ENCODE peak calls at places on chromosomes 6 and 20, in six cellular contexts. W, X, Y, L, H and U are unnamed samples.

GRCh38 chr20:44001667-44002596 is 87.3 kb downstream of the TOX2 start:
- ATAC-seq in W (no peak), X (no peak), Y (peak), L (no peak), H (no peak), U (no peak)

GRCh38 chr6:136599324-136600011 is 49.2 kb upstream of the MAP7 start:
- ATAC-seq in W (no peak), X (no peak), Y (peak), L (no peak), H (no peak), U (no peak)

GRCh38 chr20:54203281-54203680 is 4.6 kb upstream of the PFDN4 start:
- ATAC-seq in W (no peak), X (no peak), Y (no peak), L (no peak), H (no peak), U (no peak)

GRCh38 chr6:18493421-18493891 is 106.3 kb downstream of the RNF144B start:
- ATAC-seq in W (no peak), X (peak), Y (no peak), L (peak), H (no peak), U (no peak)

GRCh38 chr6:71523548-71523947 is 234.9 kb downstream of the OGFRL1 start:
- ATAC-seq in W (no peak), X (no peak), Y (no peak), L (no peak), H (no peak), U (no peak)

GRCh38 chr20:43963872-43964791 is 49.5 kb downstream of the TOX2 start:
- ATAC-seq in W (no peak), X (peak), Y (peak), L (no peak), H (peak), U (peak)

GRCh38 chr6:56652994-56653393 is 10.3 kb upstream of the DST start:
- ATAC-seq in W (no peak), X (peak), Y (peak), L (peak), H (peak), U (peak)

GRCh38 chr20:64157878-64158277 is 6.4 kb upstream of the MYT1 start:
- ATAC-seq in W (no peak), X (no peak), Y (no peak), L (no peak), H (no peak), U (no peak)

GRCh38 chr6:155628315-155628714 is 172.7 kb upstream of the NOX3 start:
- ATAC-seq in W (peak), X (no peak), Y (no peak), L (no peak), H (no peak), U (no peak)

GRCh38 chr6:147135211-147135672 is 69.0 kb upstream of the STXBP5 start:
- ATAC-seq in W (peak), X (peak), Y (no peak), L (peak), H (peak), U (no peak)

GRCh38 chr6:42979523-42980177 is 669 bp upstream of the PEX6 start:
- ATAC-seq in W (peak), X (no peak), Y (peak), L (peak), H (peak), U (peak)

GRCh38 chr20:63947638-63948456 is 8.4 kb downstream of the UCKL1 start:
- ATAC-seq in W (no peak), X (no peak), Y (no peak), L (no peak), H (no peak), U (peak)

GRCh38 chr6:26607434-26608230 is 10.9 kb downstream of the ABT1 start:
- ATAC-seq in W (peak), X (peak), Y (peak), L (peak), H (peak), U (no peak)

GRCh38 chr6:158991017-158991723 is 8.8 kb downstream of the RSPH3 start:
- ATAC-seq in W (no peak), X (no peak), Y (no peak), L (no peak), H (no peak), U (no peak)

GRCh38 chr6:133916650-133917151 is 27.8 kb downstream of the TCF21 start:
- ATAC-seq in W (peak), X (peak), Y (peak), L (peak), H (peak), U (peak)

GRCh38 chr20:34791289-34792020 is 34.0 kb downstream of the NCOA6 start:
- ATAC-seq in W (no peak), X (no peak), Y (peak), L (no peak), H (peak), U (peak)

GRCh38 chr6:124226396-124226795 is 422.7 kb downstream of the NKAIN2 start:
- ATAC-seq in W (no peak), X (no peak), Y (no peak), L (no peak), H (no peak), U (no peak)

GRCh38 chr20:35718972-35719635 is 19.9 kb downstream of the ROMO1 start:
- ATAC-seq in W (no peak), X (no peak), Y (no peak), L (no peak), H (no peak), U (no peak)

GRCh38 chr20:46044896-46045295 is 15.9 kb downstream of the SLC12A5 start:
- ATAC-seq in W (no peak), X (no peak), Y (no peak), L (no peak), H (no peak), U (no peak)

GRCh38 chr6:166633732-166634535 is 6.9 kb upstream of the RPS6KA2 start:
- ATAC-seq in W (peak), X (peak), Y (peak), L (no peak), H (peak), U (peak)

GRCh38 chr20:64222273-64222672 is 33.3 kb upstream of the PCMTD2 start:
- ATAC-seq in W (no peak), X (peak), Y (peak), L (no peak), H (peak), U (no peak)

DNA sequence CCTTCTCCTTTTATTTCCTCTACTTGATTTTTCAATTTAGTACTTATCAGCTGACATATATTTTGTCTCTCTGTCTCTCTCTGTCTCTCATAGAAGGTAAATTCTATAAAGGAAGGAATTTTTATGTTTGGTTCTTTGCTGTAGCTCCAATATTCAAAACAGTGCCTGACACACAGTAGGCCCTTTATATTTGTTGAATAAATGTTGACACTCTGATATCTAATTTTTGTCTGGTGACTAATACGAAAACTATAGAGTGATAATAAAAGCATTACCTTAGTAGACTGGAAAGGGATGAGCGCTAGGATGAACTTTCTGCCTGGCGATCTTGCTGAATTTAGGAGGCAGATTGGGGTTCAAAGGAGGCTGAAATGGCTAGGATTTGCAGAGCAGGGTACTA is 42.8 kb downstream of the PTPN1 start:
- ATAC-seq in W (no peak), X (no peak), Y (no peak), L (no peak), H (no peak), U (no peak)
- H3K4me3 ChIP-seq in W (no peak), X (no peak), Y (no peak), L (no peak), H (no peak), U (no peak)

DNA sequence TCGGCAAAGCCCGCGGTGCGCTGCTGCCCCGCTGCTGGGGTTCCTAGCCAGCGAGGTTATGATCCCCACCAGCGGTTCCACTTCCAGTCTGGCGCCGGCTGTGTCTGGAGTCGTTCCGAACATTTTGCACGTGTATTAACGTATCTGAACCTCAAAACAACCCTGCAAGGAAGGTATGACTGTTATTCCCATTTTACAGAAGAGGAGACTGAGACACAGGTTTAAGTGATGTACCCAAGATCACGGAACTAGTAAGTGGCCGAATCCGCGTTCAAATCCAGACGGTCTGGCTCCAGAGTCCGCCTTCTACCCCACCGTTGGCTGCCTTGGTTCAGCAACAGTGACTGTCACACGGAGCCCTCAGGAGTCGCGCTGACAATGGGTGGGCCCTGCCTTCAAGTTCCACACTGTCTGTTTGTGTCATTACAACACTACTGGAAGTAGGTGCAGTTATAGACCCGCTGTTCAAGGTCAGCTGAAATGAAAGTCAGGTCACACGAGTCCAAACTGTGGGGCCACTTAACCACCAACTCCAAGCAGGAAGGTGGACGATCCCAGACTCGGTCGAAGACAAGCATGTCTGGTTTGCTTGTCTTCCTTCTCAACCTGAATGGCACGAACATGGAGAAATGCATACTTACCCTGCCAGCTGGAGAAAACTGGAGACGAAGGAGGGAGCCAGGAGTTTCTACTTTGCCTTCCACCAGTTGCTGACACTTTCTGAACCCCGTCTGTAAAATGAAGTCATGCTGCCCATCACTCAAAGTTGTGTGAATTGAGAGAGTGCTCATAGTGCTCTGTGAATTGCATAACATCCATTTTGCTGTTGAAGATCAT is 808 bp upstream of the SRXN1 start:
- ATAC-seq in W (no peak), X (peak), Y (peak), L (no peak), H (no peak), U (no peak)
- TF ChIP-seq POLR2A in W (peak), X (no peak), Y (peak), L (peak), H (peak), U (no peak)

GRCh38 chr6:2866183-2866846 is 24.7 kb upstream of the SERPINB1 start:
- ATAC-seq in W (no peak), X (peak), Y (peak), L (peak), H (peak), U (no peak)
- H3K4me3 ChIP-seq in W (no peak), X (no peak), Y (no peak), L (peak), H (no peak), U (no peak)

GRCh38 chr6:44002071-44002590 is 125.1 kb downstream of the MRPL14 start:
- ATAC-seq in W (no peak), X (peak), Y (no peak), L (peak), H (peak), U (no peak)

GRCh38 chr6:44001318-44001868 is 125.9 kb downstream of the MRPL14 start:
- ATAC-seq in W (peak), X (no peak), Y (no peak), L (no peak), H (no peak), U (no peak)

GRCh38 chr6:44003345-44004061 is 123.7 kb downstream of the MRPL14 start:
- ATAC-seq in W (no peak), X (peak), Y (no peak), L (no peak), H (no peak), U (no peak)

GRCh38 chr6:44004136-44004535 is 123.1 kb downstream of the MRPL14 start:
- ATAC-seq in W (no peak), X (no peak), Y (no peak), L (no peak), H (no peak), U (no peak)

GRCh38 chr6:44002591-44003344 is 124.5 kb downstream of the MRPL14 start:
- ATAC-seq in W (no peak), X (peak), Y (peak), L (peak), H (peak), U (peak)
- TF ChIP-seq POLR2A in W (no peak), X (peak), Y (no peak), L (no peak), H (no peak), U (no peak)

DNA sequence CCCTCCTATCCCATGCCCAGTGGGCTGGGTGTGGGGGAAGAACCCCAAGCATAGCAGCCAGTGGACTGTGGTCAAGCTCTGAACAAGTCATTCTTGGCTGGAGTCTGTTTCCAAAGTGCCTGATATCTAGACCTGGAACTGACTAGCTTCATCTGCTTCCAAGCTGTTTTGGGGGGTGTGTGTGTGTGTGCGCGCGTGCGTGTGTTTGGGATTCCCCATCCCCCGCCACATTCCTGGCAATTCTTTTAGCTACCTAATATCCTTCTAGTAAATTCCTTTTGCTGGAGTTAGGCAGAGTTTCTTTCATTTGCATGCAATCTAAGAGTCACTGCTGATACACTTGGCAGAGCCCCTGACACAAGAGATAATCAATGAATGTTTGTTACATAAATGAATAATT is 7.8 kb downstream of the PAK5 start:
- ATAC-seq in W (no peak), X (no peak), Y (no peak), L (no peak), H (no peak), U (peak)
- H3K4me3 ChIP-seq in W (no peak), X (no peak), Y (no peak), L (no peak), H (no peak), U (no peak)

GRCh38 chr6:116737004-116737403 is 28.5 kb downstream of the FAM162B start:
- ATAC-seq in W (no peak), X (no peak), Y (no peak), L (no peak), H (no peak), U (no peak)

DNA sequence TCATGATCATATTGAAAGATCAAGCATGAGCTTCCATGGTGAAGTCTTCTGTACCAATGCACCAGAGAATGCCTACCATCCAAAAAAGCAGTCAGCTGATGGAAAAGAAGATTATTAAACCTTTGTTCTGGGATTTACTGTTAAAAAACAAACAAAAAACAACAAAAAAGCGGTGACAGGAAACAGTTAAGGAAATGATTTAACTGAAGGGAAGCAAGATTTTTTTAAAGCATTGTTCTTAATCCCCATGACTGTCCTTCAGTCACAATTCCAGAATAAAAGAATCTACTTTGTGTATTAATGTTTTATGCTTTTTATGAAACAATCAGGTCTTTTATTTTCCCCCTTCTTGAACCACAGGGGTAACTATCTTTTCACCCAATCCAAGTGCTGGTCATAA is 23.9 kb downstream of the FAM162B start:
- ATAC-seq in W (no peak), X (no peak), Y (no peak), L (no peak), H (no peak), U (no peak)
- TF ChIP-seq POLR2A in W (no peak), X (no peak), Y (no peak), L (no peak), H (no peak), U (no peak)

GRCh38 chr20:840503-840857 is 7.0 kb downstream of the FAM110A start:
- ATAC-seq in W (no peak), X (no peak), Y (no peak), L (no peak), H (no peak), U (no peak)

GRCh38 chr20:843908-844307 is 10.4 kb downstream of the FAM110A start:
- ATAC-seq in W (no peak), X (no peak), Y (no peak), L (no peak), H (no peak), U (no peak)

GRCh38 chr20:840858-841567 is 7.5 kb downstream of the FAM110A start:
- ATAC-seq in W (no peak), X (peak), Y (no peak), L (peak), H (no peak), U (no peak)

GRCh38 chr20:841568-842546 is 8.3 kb downstream of the FAM110A start:
- ATAC-seq in W (no peak), X (peak), Y (no peak), L (no peak), H (no peak), U (no peak)

GRCh38 chr20:842547-842940 is 9.0 kb downstream of the FAM110A start:
- ATAC-seq in W (no peak), X (no peak), Y (no peak), L (no peak), H (no peak), U (no peak)
- H3K4me3 ChIP-seq in W (no peak), X (no peak), Y (no peak), L (no peak), H (no peak), U (no peak)

DNA sequence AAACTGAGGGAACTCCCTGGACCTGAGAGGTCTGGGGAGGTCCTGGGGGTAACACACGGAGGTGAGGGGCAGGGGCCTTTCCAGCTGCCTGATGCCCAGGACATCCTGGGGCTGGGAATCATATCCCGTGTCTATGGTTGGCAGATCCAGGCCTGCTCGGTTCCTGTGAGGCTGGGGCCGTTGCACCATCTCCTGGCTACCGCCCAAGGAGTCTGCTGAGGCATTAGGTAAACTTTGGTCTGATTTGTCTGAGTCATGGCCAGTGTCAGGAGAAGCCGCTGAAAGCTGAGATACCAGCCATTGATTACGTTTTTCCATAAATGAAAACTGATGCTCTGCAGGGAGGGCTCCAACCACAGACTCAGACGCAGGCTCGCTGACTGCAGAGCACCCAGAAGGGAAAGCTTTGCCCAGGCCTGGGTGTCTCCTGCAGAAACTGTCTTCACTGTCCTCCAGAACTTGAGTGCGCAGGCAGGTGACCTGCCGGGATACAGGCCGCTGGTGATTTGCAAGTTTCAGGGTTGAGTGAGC is 14.2 kb downstream of the TRAF3IP2 start:
- ATAC-seq in W (peak), X (peak), Y (peak), L (peak), H (peak), U (peak)
- TF ChIP-seq POLR2A in W (no peak), X (no peak), Y (no peak), L (no peak), H (peak), U (no peak)

GRCh38 chr6:14272111-14273085 is 154.8 kb downstream of the CD83 start:
- ATAC-seq in W (no peak), X (no peak), Y (no peak), L (no peak), H (no peak), U (no peak)
- H3K4me3 ChIP-seq in W (no peak), X (no peak), Y (no peak), L (no peak), H (no peak), U (no peak)

GRCh38 chr6:20400476-20401402 is 940 bp upstream of the E2F3 start:
- ATAC-seq in W (peak), X (peak), Y (peak), L (peak), H (peak), U (peak)
- TF ChIP-seq POLR2A in W (peak), X (no peak), Y (peak), L (peak), H (no peak), U (no peak)